ENCODE peak calls at places on chromosomes 11 and 22, in eight cellular contexts. L, M, E, U, D, K, I and W are unnamed samples.

GRCh38 chr22:19062909-19063308 is 59.3 kb downstream of the DGCR2 start:
- DNase-seq in I (no peak), E (no peak), U (no peak), K (no peak), M (no peak), D (no peak), L (no peak), W (no peak)

GRCh38 chr11:19777032-19777341 is 64.3 kb downstream of the NAV2 start:
- DNase-seq in K (no peak), I (no peak), D (peak), U (no peak), E (no peak), M (no peak), L (peak), W (no peak)

GRCh38 chr11:61132646-61133045 is 28.6 kb downstream of the VPS37C start:
- DNase-seq in U (no peak), L (no peak), K (no peak), E (no peak), I (no peak), D (no peak), M (no peak), W (no peak)

GRCh38 chr11:46238078-46238966 is 39.1 kb upstream of the CREB3L1 start:
- DNase-seq in E (no peak), U (no peak), I (no peak), M (peak), K (peak), D (peak), L (peak), W (no peak)

GRCh38 chr11:101807521-101807920 is 107.3 kb upstream of the CEP126 start:
- DNase-seq in L (no peak), M (no peak), I (no peak), E (no peak), D (no peak), K (no peak), U (no peak), W (no peak)

GRCh38 chr11:128568166-128568778 is 19.1 kb downstream of the ETS1 start:
- DNase-seq in L (peak), D (no peak), K (no peak), I (no peak), E (no peak), U (no peak), M (no peak), W (no peak)

GRCh38 chr11:111379500-111380136 is 543 bp upstream of the POU2AF1 start:
- DNase-seq in U (no peak), K (no peak), M (no peak), D (peak), I (no peak), L (no peak), E (no peak), W (no peak)

GRCh38 chr11:7251836-7252682 is at the start of gene SYT9:
- DNase-seq in I (no peak), K (no peak), E (no peak), M (peak), D (peak), L (peak), U (no peak), W (no peak)

GRCh38 chr11:112410325-112410724 is 149.7 kb upstream of the PLET1 start:
- DNase-seq in I (no peak), K (no peak), L (no peak), U (no peak), M (no peak), D (no peak), E (no peak), W (no peak)

GRCh38 chr11:60065801-60066200 is 9.3 kb downstream of the MS4A3 start:
- DNase-seq in K (no peak), L (no peak), E (no peak), I (no peak), D (no peak), M (no peak), U (no peak), W (no peak)

GRCh38 chr22:50169774-50170341 is 673 bp upstream of the PANX2 start:
- DNase-seq in U (no peak), E (peak), L (peak), I (no peak), D (peak), K (peak), M (no peak), W (no peak)

GRCh38 chr22:31084811-31085492 is 3.8 kb downstream of the SMTN start:
- DNase-seq in M (peak), U (no peak), L (peak), I (no peak), K (no peak), D (peak), E (peak), W (no peak)

GRCh38 chr11:97963528-97964331 is 1057.0 kb upstream of the CNTN5 start:
- DNase-seq in M (no peak), I (no peak), E (no peak), K (no peak), D (no peak), U (no peak), L (no peak), W (no peak)

GRCh38 chr22:25564320-25564978 is at the start of gene GRK3:
- DNase-seq in E (peak), K (peak), I (no peak), D (peak), M (peak), L (peak), U (no peak), W (peak)

GRCh38 chr11:8040261-8040920 is 40.6 kb upstream of the TUB start:
- DNase-seq in U (no peak), K (no peak), E (no peak), I (no peak), D (no peak), M (no peak), L (no peak), W (no peak)

GRCh38 chr11:128686745-128687177 is 7.1 kb upstream of the FLI1 start:
- DNase-seq in M (no peak), D (peak), I (no peak), E (no peak), U (no peak), L (peak), K (peak), W (no peak)

GRCh38 chr11:45993438-45994064 is 71.1 kb downstream of the LARGE2 start:
- DNase-seq in L (peak), D (no peak), K (no peak), U (no peak), E (no peak), I (no peak), M (peak), W (no peak)

GRCh38 chr11:61791737-61792309 is 576 bp downstream of the TMEM258 start:
- DNase-seq in K (peak), L (peak), E (peak), I (no peak), D (no peak), M (peak), U (peak), W (peak)

GRCh38 chr11:60860943-60861342 is 5.2 kb upstream of the PTGDR2 start:
- DNase-seq in E (no peak), K (no peak), D (no peak), I (no peak), M (no peak), L (no peak), U (peak), W (no peak)